ENCODE peak calls at places on chromosomes 6 and 20, in nine cellular contexts. A, B, F, S, J, T, N, Q and K are unnamed samples.

GRCh38 chr6:48834706-48835105 is 628.3 kb downstream of the MMUT start:
- DNase-seq in A (no peak), J (no peak), B (no peak), T (no peak), S (no peak), Q (no peak), N (no peak), F (no peak), K (no peak)

GRCh38 chr6:97437087-97437486 is 154.1 kb upstream of the MMS22L start:
- DNase-seq in T (no peak), A (no peak), N (no peak), S (peak; percentile 46), Q (no peak), B (no peak), F (no peak), J (no peak), K (no peak)

GRCh38 chr20:36071848-36072247 is 82.7 kb upstream of the EPB41L1 start:
- DNase-seq in S (no peak), Q (no peak), A (no peak), J (no peak), T (no peak), N (no peak), B (no peak), F (no peak), K (no peak)

GRCh38 chr6:99478483-99478882 is 36.7 kb downstream of the USP45 start:
- DNase-seq in Q (no peak), J (no peak), B (no peak), A (no peak), S (no peak), F (no peak), T (no peak), N (no peak), K (no peak)

GRCh38 chr6:127118505-127119360 is at the start of gene RSPO3:
- DNase-seq in Q (peak; percentile 63), S (no peak), N (no peak), T (no peak), A (peak; percentile 47), F (peak; percentile 69), J (peak; percentile 55), B (peak; percentile 73), K (peak; percentile 69)

GRCh38 chr20:50678213-50678898 is 13.0 kb downstream of the RIPOR3 start:
- DNase-seq in B (no peak), Q (no peak), S (peak; percentile 29), A (no peak), F (no peak), T (no peak), J (peak; percentile 67), N (no peak), K (no peak)

GRCh38 chr6:3751730-3752537 is 421 bp upstream of the PXDC1 start:
- DNase-seq in A (peak; percentile 92), F (peak; percentile 90), T (peak; percentile 91), N (peak; percentile 83), J (peak; percentile 96), S (peak; percentile 88), Q (peak; percentile 94), B (peak; percentile 96), K (peak; percentile 94)

GRCh38 chr20:17573493-17573892 is 3.6 kb downstream of the DSTN start:
- DNase-seq in J (no peak), B (no peak), N (no peak), Q (no peak), T (no peak), F (no peak), A (no peak), S (no peak), K (no peak)

GRCh38 chr20:10769700-10770099 is 95.9 kb upstream of the JAG1 start:
- DNase-seq in J (no peak), F (no peak), B (no peak), N (no peak), Q (no peak), A (no peak), T (no peak), S (peak; percentile 47), K (no peak)

GRCh38 chr20:40993794-40994540 is 34.7 kb upstream of the TOP1 start:
- DNase-seq in J (no peak), F (no peak), Q (no peak), S (peak; percentile 28), B (peak; percentile 11), A (no peak), N (no peak), T (no peak), K (no peak)

GRCh38 chr6:157679605-157680580 is 143.2 kb upstream of the SNX9 start:
- DNase-seq in S (no peak), F (no peak), B (no peak), Q (no peak), J (no peak), N (no peak), A (no peak), T (no peak), K (no peak)

GRCh38 chr6:105739764-105740163 is 336.9 kb upstream of the PREP start:
- DNase-seq in F (no peak), B (no peak), S (no peak), T (no peak), J (no peak), N (no peak), Q (no peak), A (no peak), K (no peak)

GRCh38 chr6:20020526-20020925 is 183.4 kb downstream of the ID4 start:
- DNase-seq in A (no peak), B (no peak), F (no peak), Q (no peak), S (no peak), T (no peak), N (no peak), J (no peak), K (no peak)

GRCh38 chr6:19375613-19376012 is 461.6 kb upstream of the ID4 start:
- DNase-seq in B (no peak), F (no peak), A (no peak), J (no peak), Q (no peak), T (no peak), S (no peak), N (no peak), K (no peak)

GRCh38 chr6:137020771-137021170 is 24.0 kb downstream of the IL20RA start:
- DNase-seq in A (no peak), B (no peak), S (no peak), F (no peak), T (no peak), J (no peak), N (no peak), Q (no peak), K (no peak)

GRCh38 chr6:144548525-144548924 is 263.4 kb downstream of the UTRN start:
- DNase-seq in J (no peak), T (no peak), S (no peak), F (no peak), A (no peak), Q (no peak), B (no peak), N (no peak), K (no peak)
- H3K27ac ChIP-seq in J (no peak overlapping the region), T (no peak overlapping the region), S (no peak overlapping the region), F (no peak overlapping the region), A (no peak overlapping the region), Q (no peak overlapping the region), B (no peak overlapping the region), N (no peak overlapping the region), K (no peak overlapping the region)

DNA sequence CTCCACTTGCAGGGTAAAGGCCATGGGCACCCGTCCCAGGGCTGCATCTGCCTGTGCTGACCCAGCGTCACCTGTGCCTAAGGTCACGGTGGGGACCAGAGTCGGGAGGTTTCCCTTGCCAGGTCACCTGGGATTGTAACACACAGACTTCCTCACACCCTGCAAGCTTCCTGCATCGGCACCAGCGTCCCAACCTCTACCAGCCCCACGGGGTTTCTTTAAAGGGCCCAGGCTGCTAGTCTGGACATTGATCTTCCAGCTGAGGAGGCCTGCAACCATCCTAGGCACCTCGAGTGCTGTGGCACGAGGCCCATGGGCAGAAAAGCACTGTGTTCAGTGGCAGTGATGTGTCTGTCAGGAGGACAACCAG is 12.6 kb downstream of the ACSS1 start:
- DNase-seq in Q (peak; percentile 66), N (no peak), B (peak; percentile 58), A (peak; percentile 24), J (peak; percentile 46), F (no peak), S (no peak), T (no peak), K (peak; percentile 74)
- H3K4me3 ChIP-seq in Q (no peak overlapping the region), N (no peak overlapping the region), B (no peak overlapping the region), A (no peak overlapping the region), J (no peak overlapping the region), F (no peak overlapping the region), S (no peak overlapping the region), T (no peak overlapping the region), K (no peak overlapping the region)

GRCh38 chr6:109362102-109362884 is 20.0 kb downstream of the CD164 start:
- DNase-seq in T (no peak), Q (no peak), A (no peak), S (no peak), N (no peak), J (no peak), B (no peak), F (no peak), K (no peak)
- H3K9me3 ChIP-seq in T (no peaks in the 10 kb centered on the region), Q (no peaks in the 10 kb centered on the region), A (no peaks in the 10 kb centered on the region), S (no peaks in the 10 kb centered on the region), N (no peaks in the 10 kb centered on the region), J (no peaks in the 10 kb centered on the region), B (no peaks in the 10 kb centered on the region), F (no peaks in the 10 kb centered on the region), K (no peaks in the 10 kb centered on the region)

DNA sequence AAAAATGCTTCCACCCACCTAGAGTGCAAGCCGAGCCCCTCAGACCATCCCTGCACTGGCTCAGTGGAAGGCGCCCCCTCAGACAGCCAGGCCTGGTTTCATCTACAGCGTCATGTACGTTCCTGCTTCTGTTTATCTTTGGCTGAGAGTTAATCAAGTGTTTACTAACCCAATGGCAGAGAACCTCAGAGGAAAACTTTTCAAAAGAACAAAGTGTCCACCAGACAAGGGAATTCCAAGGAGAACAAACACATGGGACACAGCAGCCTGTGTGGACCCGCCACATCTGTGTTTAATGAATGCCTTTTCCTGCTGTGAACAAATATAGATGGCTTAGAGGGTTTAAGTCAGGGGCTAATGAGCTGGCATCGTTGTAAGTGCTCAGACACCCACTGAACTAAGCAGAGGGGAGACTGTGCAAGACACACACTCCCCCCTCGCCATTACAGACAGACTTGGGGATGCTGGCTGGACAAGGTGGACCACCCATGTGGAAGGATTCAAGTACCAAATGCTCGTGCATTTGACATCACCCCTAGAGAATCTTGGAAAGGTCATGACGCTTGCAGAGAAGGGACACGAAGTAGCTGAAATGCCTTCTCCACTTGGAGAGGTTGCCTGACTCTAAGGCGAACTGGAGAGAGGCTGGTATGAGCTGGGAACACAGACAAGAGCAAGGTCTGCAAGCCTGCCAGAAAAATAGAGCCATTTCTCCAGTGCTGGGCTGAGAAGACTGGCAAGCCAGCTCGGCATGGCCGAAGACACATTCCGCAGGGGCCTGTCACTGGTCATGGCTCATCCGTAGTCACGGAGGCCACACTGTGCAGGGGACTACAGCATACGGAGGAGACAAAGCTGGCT is 53.5 kb upstream of the NXT1 start:
- DNase-seq in A (no peak), B (peak; percentile 60), Q (no peak), J (peak; percentile 66), N (no peak), S (no peak), T (no peak), F (no peak), K (no peak)
- H3K27ac ChIP-seq in A (peak overlapping the region; percentile 7), B (no peak overlapping the region), Q (no peak overlapping the region), J (no peak overlapping the region), N (no peak overlapping the region), S (no peak overlapping the region), T (no peak overlapping the region), F (no peak overlapping the region), K (no peak overlapping the region)